ENCODE peak calls at places on chromosomes 13 and 19, in eight cellular contexts. M is pancreas, S is fibroblast of lung, R is A673, T is heart right ventricle, E is left lung, W is endodermal cell, Q is neural progenitor cell. J is an unnamed sample.

GRCh38 chr19:31421856-31422255 is 72.6 kb upstream of the TSHZ3 start:
- DNase-seq in W (peak; percentile 55), M (no peak), E (no peak), Q (peak; percentile 5), R (no peak), S (no peak), T (no peak), J (no peak)

GRCh38 chr13:22162889-22163288 is 492.0 kb downstream of the FGF9 start:
- DNase-seq in E (no peak), W (no peak), T (no peak), M (no peak), S (peak; percentile 17), R (no peak), Q (no peak), J (no peak)

GRCh38 chr13:110390572-110390971 is 83.5 kb downstream of the COL4A2 start:
- DNase-seq in M (no peak), R (no peak), S (peak; percentile 95), W (no peak), E (no peak), T (no peak), Q (no peak), J (no peak)

GRCh38 chr13:89496478-89496877 is 1825.3 kb downstream of the SLITRK5 start:
- DNase-seq in Q (no peak), R (no peak), W (no peak), T (no peak), S (no peak), M (no peak), E (no peak), J (no peak)

GRCh38 chr19:29866011-29866410 is 54.2 kb downstream of the CCNE1 start:
- DNase-seq in R (no peak), M (no peak), W (peak; percentile 17), S (no peak), E (no peak), T (no peak), Q (no peak), J (peak; percentile 26)

GRCh38 chr19:58128041-58128685 is 22.4 kb downstream of the ZNF329 start:
- DNase-seq in T (no peak), S (no peak), M (no peak), R (no peak), W (peak; percentile 50), Q (no peak), E (no peak), J (no peak)

GRCh38 chr13:73073050-73073449 is 14.2 kb downstream of the KLF5 start:
- DNase-seq in Q (no peak), M (no peak), W (peak; percentile 31), E (no peak), S (no peak), R (peak; percentile 11), T (no peak), J (no peak)

GRCh38 chr19:17873661-17874422 is 2.1 kb downstream of the SLC5A5 start:
- DNase-seq in T (no peak), R (peak; percentile 75), S (no peak), E (no peak), Q (peak; percentile 94), M (peak; percentile 77), W (peak; percentile 96), J (no peak)

GRCh38 chr19:41323430-41324125 is 13.6 kb downstream of the CCDC97 start:
- DNase-seq in S (peak; percentile 97), W (peak; percentile 93), Q (no peak), T (no peak), E (peak; percentile 67), R (peak; percentile 75), M (peak; percentile 73), J (peak; percentile 89)

GRCh38 chr13:102197193-102197592 is 204.7 kb downstream of the FGF14 start:
- DNase-seq in E (no peak), W (peak; percentile 74), T (no peak), M (no peak), S (peak; percentile 63), R (peak; percentile 78), Q (peak; percentile 28), J (no peak)

GRCh38 chr19:52898101-52898500 is 666 bp upstream of the ZNF320 start:
- DNase-seq in M (no peak), R (no peak), E (no peak), S (no peak), T (peak; percentile 10), W (peak; percentile 78), Q (peak; percentile 41), J (no peak)

GRCh38 chr19:48569814-48570213 is 17.8 kb downstream of the SULT2B1 start:
- DNase-seq in E (no peak), Q (peak; percentile 56), M (no peak), S (peak; percentile 35), W (no peak), T (no peak), R (peak; percentile 30), J (no peak)

GRCh38 chr19:39470724-39471339 is 9.8 kb upstream of the TIMM50 start:
- DNase-seq in W (no peak), R (no peak), Q (no peak), E (no peak), M (no peak), S (no peak), T (no peak), J (no peak)

GRCh38 chr19:42529248-42529764 is 1.0 kb upstream of the CEACAM1 start:
- DNase-seq in R (peak; percentile 62), W (peak; percentile 93), E (peak; percentile 46), T (peak; percentile 59), M (peak; percentile 82), Q (peak; percentile 48), S (peak; percentile 34), J (no peak)

GRCh38 chr19:3048190-3048533 is 14.1 kb downstream of the TLE5 start:
- DNase-seq in W (no peak), M (no peak), Q (no peak), R (no peak), S (no peak), E (no peak), T (no peak), J (no peak)
- H3K27ac ChIP-seq in W (no peak overlapping the region), M (peak overlapping the region; percentile 58), Q (no peak overlapping the region), R (peak overlapping the region; percentile 72), S (no peak overlapping the region), E (no peak overlapping the region), T (no peak overlapping the region), J (no peak overlapping the region)

DNA sequence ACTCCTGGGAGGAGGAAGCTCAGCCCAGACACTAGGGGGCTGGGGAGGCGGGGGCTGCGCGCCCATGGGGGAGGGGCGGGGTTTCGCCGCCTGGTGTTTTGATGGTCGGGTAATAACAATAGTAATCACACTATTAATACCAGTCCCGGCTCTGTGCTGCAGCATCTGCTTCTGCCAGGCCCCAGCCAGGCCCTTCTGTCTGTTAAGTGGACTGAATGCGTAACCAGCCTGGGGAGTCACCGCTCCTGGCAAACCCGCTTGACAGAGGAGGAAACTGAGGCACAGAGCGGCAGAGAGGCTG is 8.7 kb downstream of the NPAS1 start:
- DNase-seq in S (no peak), E (no peak), R (peak; percentile 46), W (peak; percentile 77), M (no peak), Q (peak; percentile 64), T (no peak), J (no peak)
- H3K4me3 ChIP-seq in S (no peak overlapping the region), E (no peak overlapping the region), R (peak overlapping the region; percentile 8), W (no peak overlapping the region), M (no peak overlapping the region), Q (no peak overlapping the region), T (no peak overlapping the region), J (no peak overlapping the region)

GRCh38 chr19:1070931-1071791 is 4.2 kb downstream of the ARHGAP45 start:
- DNase-seq in E (no peak), T (no peak), W (peak; percentile 81), R (no peak), S (no peak), M (peak; percentile 71), Q (peak; percentile 74), J (peak; percentile 81)

GRCh38 chr19:1072371-1073015 is 5.5 kb downstream of the ARHGAP45 start:
- DNase-seq in Q (no peak), S (no peak), R (no peak), W (no peak), E (no peak), M (no peak), T (no peak), J (no peak)

GRCh38 chr19:1069009-1069779 is 2.2 kb downstream of the ARHGAP45 start:
- DNase-seq in T (peak; percentile 50), R (no peak), S (no peak), M (peak; percentile 67), Q (no peak), W (no peak), E (peak; percentile 89), J (peak; percentile 83)

GRCh38 chr19:1068111-1069001 is 1.4 kb downstream of the ARHGAP45 start:
- DNase-seq in E (peak; percentile 68), S (no peak), R (no peak), M (peak; percentile 63), W (no peak), T (peak; percentile 45), Q (no peak), J (peak; percentile 76)

DNA sequence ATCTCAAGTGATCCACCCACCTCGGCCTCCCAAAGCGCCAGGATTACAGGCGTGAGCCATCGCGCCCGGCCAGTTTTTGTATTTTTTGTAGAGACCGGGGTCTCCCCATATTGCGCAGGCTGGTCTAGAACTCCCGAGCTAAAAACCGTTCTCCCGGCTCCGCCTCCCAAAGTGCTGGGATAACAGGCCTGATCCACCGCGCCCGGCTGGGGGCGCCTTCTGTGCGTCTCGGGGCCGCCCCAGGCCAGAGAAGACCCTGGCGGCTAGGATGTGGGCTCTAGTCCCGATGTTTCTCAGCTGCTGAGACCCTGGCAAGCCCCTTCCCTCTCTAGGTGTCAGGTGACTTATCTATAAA is 3.6 kb downstream of the ARHGAP45 start:
- DNase-seq in M (peak; percentile 52), S (no peak), R (peak; percentile 73), T (no peak), E (no peak), Q (peak; percentile 70), W (peak; percentile 82), J (peak; percentile 47)
- H3K27ac ChIP-seq in M (no peak overlapping the region), S (no peak overlapping the region), R (no peak overlapping the region), T (no peak overlapping the region), E (no peak overlapping the region), Q (no peak overlapping the region), W (no peak overlapping the region), J (no peak overlapping the region)

GRCh38 chr19:566403-566802 is 6.0 kb upstream of the BSG start:
- DNase-seq in E (peak; percentile 73), T (no peak), W (no peak), R (peak; percentile 84), S (peak; percentile 93), M (no peak), Q (no peak), J (no peak)

GRCh38 chr19:567296-567900 is 5.0 kb upstream of the BSG start:
- DNase-seq in R (no peak), M (no peak), W (no peak), S (no peak), T (no peak), Q (no peak), E (no peak), J (no peak)

GRCh38 chr19:571127-571974 is 1.0 kb upstream of the BSG start:
- DNase-seq in T (no peak), E (peak; percentile 66), R (peak; percentile 86), S (peak; percentile 40), Q (peak; percentile 71), M (no peak), W (peak; percentile 83), J (peak; percentile 76)

GRCh38 chr19:570315-570714 is 2.1 kb upstream of the BSG start:
- DNase-seq in M (no peak), W (peak; percentile 43), Q (no peak), R (no peak), E (no peak), T (no peak), S (no peak), J (no peak)

GRCh38 chr19:566844-567243 is 5.6 kb upstream of the BSG start:
- DNase-seq in T (no peak), W (no peak), M (no peak), Q (no peak), R (no peak), S (no peak), E (no peak), J (no peak)
- H3K4me3 ChIP-seq in T (no peak overlapping the region), W (no peak overlapping the region), M (no peak overlapping the region), Q (no peak overlapping the region), R (no peak overlapping the region), S (no peak overlapping the region), E (no peak overlapping the region), J (no peak overlapping the region)

GRCh38 chr19:50512112-50512998 is 1.4 kb downstream of the ASPDH start:
- DNase-seq in R (no peak), T (no peak), M (peak; percentile 84), E (peak; percentile 44), Q (no peak), W (no peak), S (no peak), J (no peak)
- H3K27ac ChIP-seq in R (peak overlapping the region; percentile 90), T (no peak overlapping the region), M (no peak overlapping the region), E (no peak overlapping the region), Q (no peak overlapping the region), W (peak overlapping the region; percentile 97), S (no peak overlapping the region), J (no peak overlapping the region)

J was measured in aorta.